ENCODE peak calls at places on chromosomes 6 and 20, in ten cellular contexts. Y is activated naive CD4-positive, alpha-beta T cell treated with anti-CD3 and anti-CD28 coated beads for 36 hours; I is effector memory CD8-positive, alpha-beta T cell; V is cardiac muscle cell; S is substantia nigra; H is immature natural killer cell; K is CD4-positive, alpha-beta T cell; B is AG08396; J is ureter; G is HAP-1. P is an unnamed sample.

GRCh38 chr20:36845288-36845969 is 30.5 kb upstream of the TLDC2 start:
- DNase-seq in Y (no peak), I (no peak), V (no peak), S (peak; percentile 63), H (no peak), K (no peak), B (no peak), J (no peak), G (no peak), P (no peak)

GRCh38 chr6:20833881-20834515 is 299.7 kb downstream of the CDKAL1 start:
- DNase-seq in Y (no peak), I (no peak), V (peak; percentile 44), S (no peak), H (no peak), K (no peak), B (no peak), J (no peak), G (no peak), P (no peak)

GRCh38 chr6:86715676-86716075 is 221.7 kb upstream of the HTR1E start:
- DNase-seq in Y (no peak), I (no peak), V (no peak), S (no peak), H (no peak), K (no peak), B (no peak), J (no peak), G (no peak), P (no peak)

GRCh38 chr20:25296094-25297093 is 48.5 kb downstream of the PYGB start:
- DNase-seq in Y (peak; percentile 49), I (no peak), V (peak; percentile 13), S (peak; percentile 52), H (no peak), K (peak; percentile 18), B (peak; percentile 60), J (no peak), G (peak; percentile 61), P (no peak)

GRCh38 chr6:112571486-112571885 is 224.4 kb downstream of the RFPL4B start:
- DNase-seq in Y (no peak), I (no peak), V (peak; percentile 44), S (peak; percentile 15), H (no peak), K (no peak), B (peak; percentile 18), J (no peak), G (no peak), P (no peak)

GRCh38 chr20:34834459-34834893 is 9.0 kb upstream of the NCOA6 start:
- DNase-seq in Y (no peak), I (no peak), V (peak; percentile 55), S (no peak), H (peak; percentile 38), K (no peak), B (peak; percentile 37), J (no peak), G (no peak), P (no peak)

GRCh38 chr20:31568773-31569162 is 36.3 kb upstream of the ID1 start:
- DNase-seq in Y (no peak), I (no peak), V (no peak), S (no peak), H (no peak), K (no peak), B (no peak), J (no peak), G (no peak), P (no peak)

GRCh38 chr20:8148501-8148900 is 16.4 kb downstream of the PLCB1 start:
- DNase-seq in Y (no peak), I (no peak), V (no peak), S (no peak), H (no peak), K (no peak), B (no peak), J (no peak), G (no peak), P (no peak)

GRCh38 chr20:1810926-1811620 is 84.1 kb upstream of the SIRPA start:
- DNase-seq in Y (no peak), I (no peak), V (peak; percentile 64), S (peak; percentile 64), H (no peak), K (no peak), B (no peak), J (no peak), G (no peak), P (no peak)

GRCh38 chr6:107460074-107460631 is 789 bp upstream of the PDSS2 start:
- DNase-seq in Y (no peak), I (no peak), V (peak; percentile 45), S (no peak), H (peak; percentile 1), K (no peak), B (no peak), J (no peak), G (no peak), P (no peak)

GRCh38 chr20:44746367-44747165 is 901 bp downstream of the KCNK15 start:
- DNase-seq in Y (peak; percentile 9), I (no peak), V (no peak), S (no peak), H (no peak), K (no peak), B (no peak), J (no peak), G (no peak), P (no peak)

GRCh38 chr6:165218816-165219215 is 90.6 kb downstream of the C6orf118 start:
- DNase-seq in Y (no peak), I (no peak), V (peak; percentile 13), S (no peak), H (no peak), K (no peak), B (no peak), J (no peak), G (no peak), P (no peak)

GRCh38 chr20:14288341-14289330 is 48.8 kb downstream of the FLRT3 start:
- DNase-seq in Y (no peak), I (no peak), V (no peak), S (no peak), H (no peak), K (no peak), B (peak; percentile 29), J (no peak), G (no peak), P (no peak)

GRCh38 chr6:40346241-40346640 is 240.9 kb downstream of the LRFN2 start:
- DNase-seq in Y (no peak), I (no peak), V (no peak), S (no peak), H (no peak), K (no peak), B (no peak), J (peak; percentile 17), G (no peak), P (peak; percentile 17)

GRCh38 chr6:52049252-52050050 is 38.0 kb downstream of the PKHD1 start:
- DNase-seq in Y (peak; percentile 25), I (no peak), V (peak; percentile 49), S (no peak), H (no peak), K (no peak), B (peak; percentile 28), J (no peak), G (peak; percentile 34), P (no peak)

GRCh38 chr6:27312950-27313271 is 838 bp upstream of the POM121L2 start:
- DNase-seq in Y (no peak), I (no peak), V (no peak), S (no peak), H (no peak), K (no peak), B (no peak), J (no peak), G (no peak), P (no peak)

GRCh38 chr20:61417221-61417941 is 165.3 kb downstream of the CDH4 start:
- DNase-seq in Y (no peak), I (no peak), V (no peak), S (no peak), H (no peak), K (no peak), B (no peak), J (no peak), G (no peak), P (no peak)

GRCh38 chr20:48596499-48596898 is 231.3 kb downstream of the PREX1 start:
- DNase-seq in Y (no peak), I (no peak), V (no peak), S (no peak), H (no peak), K (no peak), B (no peak), J (no peak), G (no peak), P (no peak)